ENCODE peak calls at places on chromosomes 11 and 22, in eight cellular contexts. I is A673, X is lower leg skin, V is foreskin fibroblast, W is fibroblast of mammary gland, N is mesothelial cell of epicardium, B is PC-9, Y is tibial nerve. L is an unnamed sample.

GRCh38 chr11:109939176-109939810 is 153.9 kb upstream of the ZC3H12C start:
- DNase-seq in I (peak), X (no peak), V (peak), W (peak), N (no peak), B (peak), Y (no peak), L (no peak)

GRCh38 chr11:17214338-17214737 is 6.6 kb upstream of the PIK3C2A start:
- DNase-seq in I (no peak), X (no peak), V (no peak), W (no peak), N (no peak), B (no peak), Y (no peak), L (no peak)

GRCh38 chr11:123163621-123164020 is 31.4 kb downstream of the CLMP start:
- DNase-seq in I (no peak), X (no peak), V (no peak), W (no peak), N (no peak), B (no peak), Y (no peak), L (no peak)

GRCh38 chr11:130785376-130786110 is 130.7 kb downstream of the SNX19 start:
- DNase-seq in I (peak), X (no peak), V (no peak), W (peak), N (no peak), B (no peak), Y (no peak), L (no peak)

GRCh38 chr11:103420593-103420992 is 311.4 kb downstream of the DYNC2H1 start:
- DNase-seq in I (no peak), X (no peak), V (peak), W (peak), N (no peak), B (no peak), Y (no peak), L (no peak)

GRCh38 chr11:33195391-33196190 is 34.3 kb upstream of the CSTF3 start:
- DNase-seq in I (no peak), X (no peak), V (peak), W (peak), N (no peak), B (no peak), Y (no peak), L (no peak)

GRCh38 chr11:64998690-64999431 is 2.1 kb upstream of the BATF2 start:
- DNase-seq in I (no peak), X (no peak), V (no peak), W (no peak), N (no peak), B (no peak), Y (no peak), L (no peak)

GRCh38 chr22:17266261-17266971 is 47.2 kb upstream of the ADA2 start:
- DNase-seq in I (peak), X (no peak), V (no peak), W (no peak), N (no peak), B (no peak), Y (no peak), L (no peak)

GRCh38 chr11:115056514-115056913 is 378.2 kb downstream of the NXPE2 start:
- DNase-seq in I (no peak), X (no peak), V (no peak), W (no peak), N (no peak), B (no peak), Y (no peak), L (no peak)

GRCh38 chr11:118961591-118961990 is 5.5 kb downstream of the UPK2 start:
- DNase-seq in I (no peak), X (no peak), V (no peak), W (no peak), N (no peak), B (no peak), Y (no peak), L (no peak)

GRCh38 chr11:17275376-17276235 is 933 bp upstream of the NUCB2 start:
- DNase-seq in I (no peak), X (no peak), V (no peak), W (peak), N (no peak), B (no peak), Y (no peak), L (no peak)

GRCh38 chr11:27921472-27921871 is 186.5 kb downstream of the KIF18A start:
- DNase-seq in I (no peak), X (no peak), V (peak), W (peak), N (no peak), B (no peak), Y (no peak), L (no peak)

GRCh38 chr11:64000026-64000739 is 13.9 kb downstream of the OTUB1 start:
- DNase-seq in I (peak), X (peak), V (peak), W (peak), N (no peak), B (no peak), Y (peak), L (peak)

GRCh38 chr11:118060879-118061278 is 16.0 kb upstream of the TMPRSS4 start:
- DNase-seq in I (no peak), X (peak), V (no peak), W (no peak), N (no peak), B (no peak), Y (no peak), L (no peak)

GRCh38 chr11:17142450-17142849 is 65.0 kb upstream of the RPS13 start:
- DNase-seq in I (no peak), X (no peak), V (no peak), W (no peak), N (no peak), B (no peak), Y (no peak), L (no peak)

DNA sequence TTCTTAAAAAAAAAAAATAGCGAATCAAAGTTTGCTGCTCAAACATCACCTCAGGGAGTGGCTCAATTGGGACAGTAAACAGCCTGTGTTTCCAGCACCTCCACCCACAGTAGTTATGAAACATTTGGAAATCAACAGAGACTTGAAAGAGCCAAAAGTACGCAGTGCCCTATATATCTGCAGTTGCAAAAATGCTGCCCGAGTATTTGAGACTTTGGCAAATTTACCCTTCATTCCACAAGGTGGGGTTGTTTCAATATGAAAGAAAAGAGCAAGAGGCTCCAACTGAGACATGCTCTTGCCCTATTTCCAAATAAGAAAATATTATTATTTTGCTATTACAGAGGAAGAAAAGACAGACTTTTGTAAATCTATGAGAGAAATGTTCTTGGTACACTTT is 851.1 kb upstream of the RAG2 start:
- DNase-seq in I (peak), X (no peak), V (peak), W (peak), N (no peak), B (peak), Y (no peak), L (no peak)
- TF ChIP-seq CTCF in I (peak), X (no peak), V (peak), W (peak), N (peak), B (peak), Y (peak), L (peak)

DNA sequence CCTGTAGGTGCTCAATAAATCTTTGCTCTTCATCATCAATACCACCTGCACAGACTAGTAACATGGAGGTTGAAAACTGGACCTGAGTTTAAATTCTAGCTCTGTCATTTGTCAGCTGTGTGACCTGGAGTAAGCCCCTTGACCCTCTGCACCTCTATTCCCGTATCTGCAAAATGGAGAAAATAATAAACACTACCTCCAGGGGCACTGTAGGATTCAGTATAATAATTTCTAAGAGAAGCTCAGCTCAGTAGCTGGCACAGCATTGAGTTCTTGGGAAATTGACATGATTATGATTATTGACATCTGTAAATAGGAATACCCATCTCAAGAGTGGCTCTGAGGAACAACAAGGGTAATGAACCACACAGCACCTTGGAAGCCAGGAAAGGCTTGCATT is 78.4 kb downstream of the MN1 start:
- DNase-seq in I (no peak), X (no peak), V (no peak), W (no peak), N (no peak), B (no peak), Y (no peak), L (no peak)
- TF ChIP-seq CTCF in I (peak), X (no peak), V (no peak), W (no peak), N (no peak), B (peak), Y (no peak), L (no peak)

DNA sequence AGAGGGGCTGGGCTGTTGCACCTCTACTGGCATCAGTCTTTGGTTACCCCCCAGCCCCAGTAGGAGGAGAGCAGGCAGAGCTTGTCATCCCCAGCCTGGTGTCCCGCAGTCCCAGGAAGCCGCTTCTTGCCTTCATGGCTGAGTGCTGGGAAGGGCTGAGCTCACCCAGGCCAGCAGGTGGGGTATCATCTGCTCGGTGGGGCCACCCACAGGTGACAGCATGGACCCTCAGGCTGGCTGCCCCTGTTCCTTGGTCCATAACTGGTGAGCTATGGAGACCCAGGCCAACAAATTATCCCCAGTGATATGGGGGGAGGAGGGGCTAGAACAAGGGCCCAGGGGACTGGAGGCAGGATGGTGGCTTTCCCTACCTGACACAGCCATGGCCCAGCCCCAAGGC is 6.5 kb upstream of the RHOD start:
- DNase-seq in I (no peak), X (no peak), V (no peak), W (no peak), N (no peak), B (peak), Y (no peak), L (no peak)
- TF ChIP-seq CTCF in I (peak), X (no peak), V (no peak), W (no peak), N (no peak), B (no peak), Y (no peak), L (no peak)

GRCh38 chr22:44003776-44004460 is 20.2 kb upstream of the PARVB start:
- DNase-seq in I (no peak), X (no peak), V (no peak), W (no peak), N (no peak), B (no peak), Y (no peak), L (no peak)
- TF ChIP-seq CTCF in I (no peak), X (no peak), V (no peak), W (no peak), N (no peak), B (no peak), Y (no peak), L (no peak)

DNA sequence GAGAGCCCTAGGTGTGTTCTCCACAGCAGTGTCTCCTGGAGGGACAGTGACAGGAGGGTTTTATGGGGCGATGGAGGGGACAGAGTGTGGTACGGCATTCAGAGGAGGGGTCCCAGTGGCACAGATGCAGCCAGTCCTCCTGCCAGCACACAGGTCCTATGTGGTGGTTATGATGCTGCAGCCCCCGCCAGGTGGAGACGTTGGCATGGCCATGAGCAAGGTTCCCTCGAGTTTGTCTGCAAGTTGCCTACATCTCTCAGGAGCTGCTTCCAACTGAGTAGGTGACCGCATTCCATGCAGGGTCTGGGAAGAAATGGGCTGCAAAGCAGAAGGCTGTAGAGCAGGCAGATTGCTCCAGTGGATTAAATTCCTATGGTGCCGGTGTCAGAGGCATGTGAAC is 646.0 kb downstream of the TBC1D22A start:
- DNase-seq in I (no peak), X (peak), V (no peak), W (no peak), N (no peak), B (no peak), Y (no peak), L (no peak)
- TF ChIP-seq CTCF in I (no peak), X (no peak), V (no peak), W (no peak), N (no peak), B (peak), Y (no peak), L (no peak)

GRCh38 chr11:96365493-96365892 is 22.5 kb upstream of the MAML2 start:
- DNase-seq in I (no peak), X (no peak), V (no peak), W (no peak), N (no peak), B (no peak), Y (no peak), L (no peak)

GRCh38 chr11:96358321-96358720 is 15.3 kb upstream of the MAML2 start:
- DNase-seq in I (no peak), X (no peak), V (no peak), W (no peak), N (no peak), B (no peak), Y (no peak), L (no peak)

GRCh38 chr11:96357794-96358193 is 14.8 kb upstream of the MAML2 start:
- DNase-seq in I (no peak), X (no peak), V (no peak), W (no peak), N (no peak), B (no peak), Y (no peak), L (no peak)

GRCh38 chr11:96366024-96366423 is 23.0 kb upstream of the MAML2 start:
- DNase-seq in I (no peak), X (no peak), V (no peak), W (no peak), N (no peak), B (no peak), Y (no peak), L (no peak)

GRCh38 chr11:96361778-96362177 is 18.8 kb upstream of the MAML2 start:
- DNase-seq in I (no peak), X (no peak), V (no peak), W (no peak), N (no peak), B (no peak), Y (no peak), L (no peak)
- TF ChIP-seq CTCF in I (no peak), X (no peak), V (no peak), W (no peak), N (no peak), B (no peak), Y (no peak), L (no peak)

L was measured in natural killer cell.